ENCODE peak calls at places on chromosomes 16 and 17, in ten cellular contexts. One of them, this sample, is unnamed. For H3K4me1, the result is how much of the 10 kb centered on the place peaks cover.

GRCh38 chr17:80152057-80152831 is 5.3 kb upstream of the EIF4A3 start:
- DNase-seq in RWPE2: peak
- DNase-seq in right cardiac atrium: no peak
- DNase-seq in DND-41: peak
- DNase-seq in CD4-positive, alpha-beta memory T cell: no peak
- DNase-seq in neural progenitor cell: no peak
- DNase-seq in adipocyte: no peak
- DNase-seq in mucosa of descending colon: no peak
- DNase-seq in heart left ventricle: no peak
- DNase-seq in lung: no peak
- DNase-seq in this sample: peak

GRCh38 chr17:73401911-73402310 is 90.1 kb upstream of the CDC42EP4 start:
- DNase-seq in adipocyte: no peak
- DNase-seq in DND-41: no peak
- DNase-seq in CD4-positive, alpha-beta memory T cell: peak
- DNase-seq in right cardiac atrium: peak
- DNase-seq in heart left ventricle: peak
- DNase-seq in RWPE2: no peak
- DNase-seq in neural progenitor cell: peak
- DNase-seq in mucosa of descending colon: no peak
- DNase-seq in lung: no peak
- DNase-seq in this sample: peak

GRCh38 chr16:65782537-65783290 is 583.8 kb upstream of the CDH5 start:
- DNase-seq in DND-41: no peak
- DNase-seq in CD4-positive, alpha-beta memory T cell: no peak
- DNase-seq in lung: no peak
- DNase-seq in right cardiac atrium: no peak
- DNase-seq in mucosa of descending colon: no peak
- DNase-seq in neural progenitor cell: no peak
- DNase-seq in RWPE2: no peak
- DNase-seq in adipocyte: peak
- DNase-seq in heart left ventricle: no peak
- DNase-seq in this sample: peak

GRCh38 chr16:27729516-27730304 is 179.8 kb downstream of the KATNIP start:
- DNase-seq in lung: peak
- DNase-seq in adipocyte: no peak
- DNase-seq in neural progenitor cell: no peak
- DNase-seq in right cardiac atrium: no peak
- DNase-seq in heart left ventricle: no peak
- DNase-seq in mucosa of descending colon: peak
- DNase-seq in CD4-positive, alpha-beta memory T cell: no peak
- DNase-seq in RWPE2: no peak
- DNase-seq in DND-41: no peak
- DNase-seq in this sample: no peak

GRCh38 chr17:78896834-78897638 is 6.0 kb downstream of the CEP295NL start:
- DNase-seq in right cardiac atrium: no peak
- DNase-seq in DND-41: no peak
- DNase-seq in CD4-positive, alpha-beta memory T cell: no peak
- DNase-seq in neural progenitor cell: no peak
- DNase-seq in RWPE2: no peak
- DNase-seq in adipocyte: no peak
- DNase-seq in mucosa of descending colon: no peak
- DNase-seq in heart left ventricle: no peak
- DNase-seq in lung: no peak
- DNase-seq in this sample: peak

GRCh38 chr17:61833536-61834203 is 29.7 kb downstream of the BRIP1 start:
- DNase-seq in lung: no peak
- DNase-seq in CD4-positive, alpha-beta memory T cell: no peak
- DNase-seq in RWPE2: no peak
- DNase-seq in heart left ventricle: no peak
- DNase-seq in DND-41: no peak
- DNase-seq in adipocyte: peak
- DNase-seq in neural progenitor cell: no peak
- DNase-seq in right cardiac atrium: no peak
- DNase-seq in mucosa of descending colon: no peak
- DNase-seq in this sample: no peak

GRCh38 chr16:23410176-23410575 is 42.8 kb downstream of the COG7 start:
- DNase-seq in adipocyte: no peak
- DNase-seq in CD4-positive, alpha-beta memory T cell: no peak
- DNase-seq in neural progenitor cell: no peak
- DNase-seq in RWPE2: no peak
- DNase-seq in right cardiac atrium: no peak
- DNase-seq in DND-41: no peak
- DNase-seq in mucosa of descending colon: no peak
- DNase-seq in heart left ventricle: no peak
- DNase-seq in lung: no peak
- DNase-seq in this sample: peak

GRCh38 chr17:1787301-1787902 is 25.5 kb downstream of the SERPINF1 start:
- DNase-seq in DND-41: no peak
- DNase-seq in adipocyte: peak
- DNase-seq in CD4-positive, alpha-beta memory T cell: no peak
- DNase-seq in heart left ventricle: no peak
- DNase-seq in neural progenitor cell: no peak
- DNase-seq in mucosa of descending colon: peak
- DNase-seq in right cardiac atrium: peak
- DNase-seq in RWPE2: peak
- DNase-seq in lung: no peak
- DNase-seq in this sample: peak

DNA sequence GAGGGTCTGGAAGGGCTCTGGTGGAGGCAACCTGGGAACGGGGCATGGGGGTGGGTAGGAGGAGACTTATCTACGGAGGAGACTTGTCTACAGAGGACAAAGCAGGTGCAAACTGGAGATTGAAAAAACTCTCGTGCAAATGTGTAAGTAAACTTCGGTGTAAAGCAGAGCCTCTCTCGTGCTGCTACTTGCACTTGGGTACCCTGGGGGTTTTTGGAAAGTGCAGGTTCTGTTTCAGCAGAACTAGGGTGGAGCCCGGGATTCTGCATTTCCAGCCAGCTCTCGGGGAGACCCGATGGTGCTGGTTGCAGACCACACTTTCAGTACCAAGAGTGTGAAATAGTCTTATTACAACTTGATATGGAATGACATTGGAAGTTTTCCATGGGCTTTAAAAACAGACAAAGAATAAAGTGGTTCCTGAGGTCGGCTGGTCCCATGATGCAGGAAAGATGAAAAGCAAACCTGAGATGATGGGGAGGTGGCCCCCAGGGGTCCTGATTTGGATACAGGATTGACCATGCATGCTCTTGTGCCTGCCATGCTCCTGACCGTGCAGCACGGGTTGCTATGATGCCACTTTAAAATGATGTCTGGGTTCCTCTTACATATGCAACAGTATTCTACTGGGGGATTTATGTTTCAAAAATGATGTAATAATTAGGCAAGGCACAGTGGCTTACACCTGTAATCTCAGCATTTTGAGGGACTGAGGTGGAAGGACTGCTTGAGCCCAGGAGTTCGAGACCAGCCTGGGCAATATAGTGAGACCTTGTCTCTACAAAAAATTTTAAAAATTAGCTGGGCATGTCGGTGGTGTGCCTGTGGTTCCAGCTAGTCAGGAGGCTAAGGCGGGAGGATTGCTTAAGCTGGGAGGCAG is 69.3 kb downstream of the IRF8 start:
- DNase-seq in right cardiac atrium: no peak
- DNase-seq in heart left ventricle: peak
- DNase-seq in adipocyte: no peak
- DNase-seq in lung: no peak
- DNase-seq in DND-41: no peak
- DNase-seq in RWPE2: no peak
- DNase-seq in mucosa of descending colon: no peak
- DNase-seq in CD4-positive, alpha-beta memory T cell: no peak
- DNase-seq in neural progenitor cell: no peak
- DNase-seq in this sample: no peak
- H3K4me1 ChIP-seq in right cardiac atrium: under half
- H3K4me1 ChIP-seq in heart left ventricle: under half
- H3K4me1 ChIP-seq in adipocyte: under half
- H3K4me1 ChIP-seq in lung: under half
- H3K4me1 ChIP-seq in DND-41: under half
- H3K4me1 ChIP-seq in RWPE2: under half
- H3K4me1 ChIP-seq in mucosa of descending colon: under half
- H3K4me1 ChIP-seq in CD4-positive, alpha-beta memory T cell: under half
- H3K4me1 ChIP-seq in neural progenitor cell: under half
- H3K4me1 ChIP-seq in this sample: under half

GRCh38 chr17:8016632-8017424 is 14.4 kb downstream of the GUCY2D start:
- DNase-seq in DND-41: peak
- DNase-seq in mucosa of descending colon: peak
- DNase-seq in CD4-positive, alpha-beta memory T cell: peak
- DNase-seq in adipocyte: no peak
- DNase-seq in heart left ventricle: peak
- DNase-seq in neural progenitor cell: peak
- DNase-seq in RWPE2: no peak
- DNase-seq in lung: peak
- DNase-seq in right cardiac atrium: peak
- DNase-seq in this sample: peak

GRCh38 chr17:8019665-8020064 is 17.2 kb downstream of the GUCY2D start:
- DNase-seq in CD4-positive, alpha-beta memory T cell: no peak
- DNase-seq in DND-41: no peak
- DNase-seq in right cardiac atrium: no peak
- DNase-seq in neural progenitor cell: no peak
- DNase-seq in adipocyte: no peak
- DNase-seq in heart left ventricle: no peak
- DNase-seq in RWPE2: no peak
- DNase-seq in mucosa of descending colon: no peak
- DNase-seq in lung: no peak
- DNase-seq in this sample: peak

GRCh38 chr17:8019161-8019560 is 16.7 kb downstream of the GUCY2D start:
- DNase-seq in adipocyte: no peak
- DNase-seq in mucosa of descending colon: no peak
- DNase-seq in right cardiac atrium: no peak
- DNase-seq in neural progenitor cell: peak
- DNase-seq in heart left ventricle: no peak
- DNase-seq in RWPE2: no peak
- DNase-seq in lung: no peak
- DNase-seq in CD4-positive, alpha-beta memory T cell: no peak
- DNase-seq in DND-41: no peak
- DNase-seq in this sample: peak

GRCh38 chr17:8020251-8020650 is 17.8 kb downstream of the GUCY2D start:
- DNase-seq in DND-41: no peak
- DNase-seq in CD4-positive, alpha-beta memory T cell: no peak
- DNase-seq in right cardiac atrium: no peak
- DNase-seq in lung: no peak
- DNase-seq in neural progenitor cell: no peak
- DNase-seq in RWPE2: no peak
- DNase-seq in heart left ventricle: no peak
- DNase-seq in mucosa of descending colon: no peak
- DNase-seq in adipocyte: no peak
- DNase-seq in this sample: no peak

GRCh38 chr17:8018436-8018835 is 16.0 kb downstream of the GUCY2D start:
- DNase-seq in heart left ventricle: no peak
- DNase-seq in mucosa of descending colon: no peak
- DNase-seq in adipocyte: no peak
- DNase-seq in lung: no peak
- DNase-seq in DND-41: no peak
- DNase-seq in right cardiac atrium: no peak
- DNase-seq in CD4-positive, alpha-beta memory T cell: no peak
- DNase-seq in RWPE2: no peak
- DNase-seq in neural progenitor cell: no peak
- DNase-seq in this sample: no peak
- H3K4me1 ChIP-seq in heart left ventricle: under half
- H3K4me1 ChIP-seq in mucosa of descending colon: under half
- H3K4me1 ChIP-seq in adipocyte: under half
- H3K4me1 ChIP-seq in lung: under half
- H3K4me1 ChIP-seq in DND-41: under half
- H3K4me1 ChIP-seq in right cardiac atrium: under half
- H3K4me1 ChIP-seq in CD4-positive, alpha-beta memory T cell: under half
- H3K4me1 ChIP-seq in RWPE2: under half
- H3K4me1 ChIP-seq in neural progenitor cell: under half
- H3K4me1 ChIP-seq in this sample: under half

DNA sequence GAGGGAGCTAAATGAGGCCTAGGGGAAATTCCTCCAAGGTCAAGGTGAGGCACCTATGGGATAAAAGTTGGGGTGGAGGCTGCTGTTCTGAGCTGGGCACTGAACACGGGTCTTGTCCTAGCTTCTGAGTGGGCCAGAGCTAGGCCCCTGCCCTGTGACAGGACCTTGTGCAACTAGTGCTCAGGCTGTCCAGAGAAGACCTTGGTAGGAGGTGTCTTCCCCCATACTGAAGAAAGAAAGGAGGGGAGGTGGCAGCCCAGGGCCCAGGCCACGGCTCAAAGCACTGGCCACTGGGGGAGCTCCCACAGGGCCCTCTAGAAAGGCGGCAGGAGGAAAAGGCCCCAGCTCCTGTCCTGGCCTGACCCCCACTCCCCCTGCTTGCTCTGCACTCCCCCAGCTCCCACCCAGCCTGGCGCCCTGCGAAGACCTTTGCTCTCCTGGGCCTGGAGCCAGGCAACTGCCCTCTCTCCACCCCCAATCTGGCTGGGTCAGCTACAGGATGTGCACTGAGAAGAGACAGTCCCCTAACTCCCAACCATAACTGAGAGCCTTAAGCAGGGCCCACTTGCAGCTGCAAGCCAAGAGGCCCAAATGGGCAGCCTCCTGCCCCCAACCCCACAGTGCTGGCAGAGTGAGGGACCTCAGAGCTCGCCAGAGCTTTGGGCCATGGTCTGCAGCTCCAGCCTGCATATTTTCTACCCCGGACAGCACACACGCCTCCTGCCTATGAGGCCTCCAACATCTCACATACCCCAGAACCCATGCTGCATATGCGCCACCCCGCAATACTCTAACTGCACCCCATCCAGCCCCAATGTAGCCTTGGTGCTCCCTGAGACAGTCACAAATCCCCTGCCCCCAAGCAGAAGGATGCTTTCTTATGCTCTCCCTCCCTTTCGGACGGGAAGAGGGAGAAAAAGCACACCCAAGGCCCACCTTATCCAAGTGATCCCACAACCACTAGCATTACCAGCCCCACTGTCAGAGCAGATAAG is 15.3 kb downstream of the HSD11B2 start:
- DNase-seq in mucosa of descending colon: peak
- DNase-seq in RWPE2: no peak
- DNase-seq in neural progenitor cell: no peak
- DNase-seq in right cardiac atrium: peak
- DNase-seq in DND-41: no peak
- DNase-seq in heart left ventricle: peak
- DNase-seq in lung: no peak
- DNase-seq in adipocyte: no peak
- DNase-seq in CD4-positive, alpha-beta memory T cell: no peak
- DNase-seq in this sample: peak
- H3K4me1 ChIP-seq in mucosa of descending colon: half or more
- H3K4me1 ChIP-seq in RWPE2: under half
- H3K4me1 ChIP-seq in neural progenitor cell: under half
- H3K4me1 ChIP-seq in right cardiac atrium: half or more
- H3K4me1 ChIP-seq in DND-41: under half
- H3K4me1 ChIP-seq in heart left ventricle: half or more
- H3K4me1 ChIP-seq in lung: under half
- H3K4me1 ChIP-seq in adipocyte: half or more
- H3K4me1 ChIP-seq in CD4-positive, alpha-beta memory T cell: under half
- H3K4me1 ChIP-seq in this sample: under half

DNA sequence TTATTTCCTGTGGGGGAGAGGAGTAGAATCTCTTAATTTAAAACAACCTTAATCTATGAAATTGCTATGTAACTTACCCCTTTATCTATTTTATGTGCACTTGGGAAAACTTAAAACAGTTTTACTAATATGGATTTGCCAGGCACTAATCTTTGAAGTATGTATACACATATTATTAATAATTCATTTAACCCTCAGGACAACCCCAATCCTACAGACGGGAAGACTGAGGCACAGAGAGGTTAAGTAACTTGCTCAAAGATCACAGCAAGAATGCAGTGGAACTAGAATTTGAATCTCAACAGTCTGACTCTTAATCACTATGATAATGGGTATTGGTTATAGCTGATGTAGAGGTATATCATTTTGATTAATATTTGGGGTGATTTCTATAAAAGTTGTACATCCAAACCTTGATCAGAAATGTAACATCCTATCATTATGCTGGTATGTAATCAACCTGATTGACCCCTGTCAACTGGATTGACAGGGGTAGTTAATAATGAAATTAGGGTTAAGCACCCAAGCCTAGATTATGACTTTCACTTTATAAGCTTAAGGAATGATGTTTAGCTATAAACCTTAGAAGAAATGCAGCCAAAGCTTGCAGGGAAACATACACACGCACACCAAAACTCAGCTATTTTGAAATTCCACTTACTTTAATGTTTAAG is 1.6 kb downstream of the MYO1D start:
- DNase-seq in CD4-positive, alpha-beta memory T cell: no peak
- DNase-seq in adipocyte: no peak
- DNase-seq in DND-41: no peak
- DNase-seq in lung: no peak
- DNase-seq in neural progenitor cell: no peak
- DNase-seq in mucosa of descending colon: no peak
- DNase-seq in RWPE2: no peak
- DNase-seq in right cardiac atrium: no peak
- DNase-seq in heart left ventricle: no peak
- DNase-seq in this sample: no peak
- H3K4me1 ChIP-seq in CD4-positive, alpha-beta memory T cell: under half
- H3K4me1 ChIP-seq in adipocyte: under half
- H3K4me1 ChIP-seq in DND-41: under half
- H3K4me1 ChIP-seq in lung: under half
- H3K4me1 ChIP-seq in neural progenitor cell: under half
- H3K4me1 ChIP-seq in mucosa of descending colon: under half
- H3K4me1 ChIP-seq in RWPE2: under half
- H3K4me1 ChIP-seq in right cardiac atrium: under half
- H3K4me1 ChIP-seq in heart left ventricle: under half
- H3K4me1 ChIP-seq in this sample: under half